ENCODE peak calls at places on chromosome 9, in four cellular contexts. A is MM.1S, C is GM23248, I is H1. S is an unnamed sample.

GRCh38 chr9:128317629-128318028 is 4.6 kb downstream of the TRUB2 start:
- DNase-seq in A (no peak), C (no peak), I (no peak), S (no peak)

GRCh38 chr9:85971731-85972130 is 30.8 kb downstream of the NAA35 start:
- DNase-seq in A (no peak), C (peak), I (no peak), S (peak)

GRCh38 chr9:13917534-13917933 is 396.4 kb downstream of the NFIB start:
- DNase-seq in A (no peak), C (no peak), I (no peak), S (no peak)

GRCh38 chr9:129040113-129040643 is 3.8 kb downstream of the MIGA2 start:
- DNase-seq in A (no peak), C (no peak), I (no peak), S (no peak)

GRCh38 chr9:115262952-115263351 is 145.0 kb upstream of the TNC start:
- DNase-seq in A (no peak), C (peak), I (no peak), S (peak)

GRCh38 chr9:78298046-78298511 is 1.2 kb downstream of the PSAT1 start:
- DNase-seq in A (no peak), C (peak), I (no peak), S (no peak)

GRCh38 chr9:88538311-88539085 is 3.5 kb downstream of the NXNL2 start:
- DNase-seq in A (no peak), C (no peak), I (no peak), S (no peak)

GRCh38 chr9:127154390-127155191 is 32.2 kb upstream of the ANGPTL2 start:
- DNase-seq in A (peak), C (peak), I (no peak), S (peak)

GRCh38 chr9:95425910-95426551 is 90.7 kb downstream of the PTCH1 start:
- DNase-seq in A (peak), C (peak), I (no peak), S (peak)

GRCh38 chr9:129138476-129139232 is 27.4 kb downstream of the PTPA start:
- DNase-seq in A (no peak), C (peak), I (no peak), S (peak)

GRCh38 chr9:132797861-132798659 is 80.0 kb downstream of the AK8 start:
- DNase-seq in A (no peak), C (peak), I (no peak), S (no peak)

GRCh38 chr9:77977210-77977611 is 54.4 kb downstream of the GNAQ start:
- DNase-seq in A (peak), C (peak), I (peak), S (peak)

GRCh38 chr9:86637515-86637914 is 283.3 kb upstream of the TUT7 start:
- DNase-seq in A (no peak), C (peak), I (peak), S (peak)

GRCh38 chr9:3768286-3768685 is 242.5 kb upstream of the RFX3 start:
- DNase-seq in A (no peak), C (peak), I (no peak), S (peak)
- H2AFZ ChIP-seq in A (no peak), C (peak), I (no peak), S (no peak)

GRCh38 chr9:72542917-72543316 is 21.5 kb downstream of the TMC1 start:
- DNase-seq in A (no peak), C (no peak), I (no peak), S (peak)
- H2AFZ ChIP-seq in A (no peak), C (peak), I (no peak), S (no peak)

GRCh38 chr9:137317979-137318511 is 16.0 kb upstream of the NRARP start:
- DNase-seq in A (no peak), C (no peak), I (no peak), S (no peak)

GRCh38 chr9:137318976-137319375 is 16.9 kb upstream of the NRARP start:
- DNase-seq in A (no peak), C (no peak), I (no peak), S (peak)

GRCh38 chr9:137317021-137317978 is 15.2 kb upstream of the NRARP start:
- DNase-seq in A (no peak), C (no peak), I (no peak), S (no peak)

GRCh38 chr9:137319434-137319975 is 17.4 kb upstream of the NRARP start:
- DNase-seq in A (no peak), C (no peak), I (no peak), S (no peak)

GRCh38 chr9:137318565-137318964 is 16.5 kb upstream of the NRARP start:
- DNase-seq in A (no peak), C (no peak), I (no peak), S (no peak)
- H2AFZ ChIP-seq in A (no peak), C (no peak), I (no peak), S (no peak)

GRCh38 chr9:121999556-121999955 is 93.6 kb downstream of the TTLL11 start:
- DNase-seq in A (no peak), C (no peak), I (no peak), S (no peak)
- H2AFZ ChIP-seq in A (no peak), C (no peak), I (no peak), S (no peak)

DNA sequence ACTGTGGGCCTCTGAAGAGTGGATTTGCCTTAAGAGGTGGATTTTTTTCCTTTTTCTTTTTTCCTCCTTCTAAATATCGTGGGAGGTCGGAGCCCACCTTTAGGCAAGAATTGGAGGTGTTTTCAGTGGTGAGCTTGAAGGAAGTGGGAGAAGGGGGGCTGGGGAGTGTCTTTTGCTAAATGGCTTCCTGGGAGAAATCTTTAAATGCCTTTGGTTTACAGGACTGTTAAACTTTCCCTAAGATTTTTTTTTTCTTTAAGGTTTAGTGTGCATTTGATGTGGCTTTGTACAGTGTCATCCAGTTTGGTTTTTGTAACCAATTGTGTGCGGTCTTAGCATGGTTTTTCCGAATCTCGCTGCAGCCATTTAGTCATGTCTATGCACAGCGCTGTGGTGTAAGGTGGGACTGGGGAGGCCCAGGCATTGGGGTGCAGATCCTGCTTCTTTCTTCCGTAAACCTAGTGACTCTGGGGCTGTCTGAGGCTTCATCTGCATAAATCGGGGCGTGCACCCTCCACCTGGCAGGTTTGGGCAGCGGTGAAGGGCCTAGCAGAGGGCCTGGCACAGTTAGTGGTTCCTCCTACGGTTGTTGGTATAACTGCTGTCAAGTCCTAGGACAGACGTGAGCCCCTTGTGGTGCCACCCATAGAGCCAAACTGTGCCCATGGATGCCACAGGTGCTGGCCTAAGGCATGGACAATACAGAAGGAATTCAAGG is 1.3 kb downstream of the PRRC2B start:
- DNase-seq in A (peak), C (peak), I (no peak), S (no peak)
- H2AFZ ChIP-seq in A (no peak), C (no peak), I (no peak), S (peak)

S was measured in IMR-90.